ENCODE peak calls at places on chromosomes 2 and 18, in four cellular contexts. F is WTC11, M is HepG2, U is K562. Z is an unnamed sample.

GRCh38 chr2:118510807-118511206 is 336.6 kb downstream of the EN1 start:
- DNase-seq in F (no peak), M (no peak), U (no peak), Z (no peak)

GRCh38 chr18:57543560-57543959 is 42.9 kb downstream of the FECH start:
- DNase-seq in U (no peak), F (no peak), M (no peak), Z (no peak)

GRCh38 chr2:152354069-152354755 is 19.2 kb downstream of the FMNL2 start:
- DNase-seq in U (no peak), F (no peak), M (no peak), Z (no peak)

GRCh38 chr2:223936862-223937326 is 8.2 kb downstream of the WDFY1 start:
- DNase-seq in F (no peak), U (no peak), M (no peak), Z (no peak)

GRCh38 chr18:46437019-46437418 is 220.0 kb downstream of the LOXHD1 start:
- DNase-seq in U (no peak), F (no peak), M (no peak), Z (no peak)

GRCh38 chr2:29323961-29324360 is 208.7 kb downstream of the CLIP4 start:
- DNase-seq in F (no peak), U (no peak), M (no peak), Z (no peak)

GRCh38 chr2:29495536-29495935 is 380.3 kb downstream of the CLIP4 start:
- DNase-seq in U (no peak), F (no peak), M (no peak), Z (no peak)

GRCh38 chr2:160491922-160492371 is 1.7 kb downstream of the RBMS1 start:
- DNase-seq in F (no peak), U (no peak), M (peak), Z (no peak)

GRCh38 chr2:189024861-189025618 is 50.9 kb downstream of the COL3A1 start:
- DNase-seq in U (peak), M (peak), F (peak), Z (no peak)

GRCh38 chr2:27408601-27409320 is 630 bp downstream of the PPM1G start:
- DNase-seq in U (peak), F (no peak), M (no peak), Z (no peak)

GRCh38 chr2:3584608-3585007 is 9.5 kb downstream of the RPS7 start:
- DNase-seq in F (no peak), M (no peak), U (no peak), Z (no peak)

GRCh38 chr2:30653847-30654246 is 153.4 kb downstream of the CAPN13 start:
- DNase-seq in U (no peak), F (no peak), M (no peak), Z (no peak)

GRCh38 chr2:241010531-241011295 is 12.3 kb downstream of the SNED1 start:
- DNase-seq in F (no peak), U (no peak), M (no peak), Z (no peak)
- TF ChIP-seq ETV6 in F (no peak), U (no peak), M (no peak), Z (no peak)

DNA sequence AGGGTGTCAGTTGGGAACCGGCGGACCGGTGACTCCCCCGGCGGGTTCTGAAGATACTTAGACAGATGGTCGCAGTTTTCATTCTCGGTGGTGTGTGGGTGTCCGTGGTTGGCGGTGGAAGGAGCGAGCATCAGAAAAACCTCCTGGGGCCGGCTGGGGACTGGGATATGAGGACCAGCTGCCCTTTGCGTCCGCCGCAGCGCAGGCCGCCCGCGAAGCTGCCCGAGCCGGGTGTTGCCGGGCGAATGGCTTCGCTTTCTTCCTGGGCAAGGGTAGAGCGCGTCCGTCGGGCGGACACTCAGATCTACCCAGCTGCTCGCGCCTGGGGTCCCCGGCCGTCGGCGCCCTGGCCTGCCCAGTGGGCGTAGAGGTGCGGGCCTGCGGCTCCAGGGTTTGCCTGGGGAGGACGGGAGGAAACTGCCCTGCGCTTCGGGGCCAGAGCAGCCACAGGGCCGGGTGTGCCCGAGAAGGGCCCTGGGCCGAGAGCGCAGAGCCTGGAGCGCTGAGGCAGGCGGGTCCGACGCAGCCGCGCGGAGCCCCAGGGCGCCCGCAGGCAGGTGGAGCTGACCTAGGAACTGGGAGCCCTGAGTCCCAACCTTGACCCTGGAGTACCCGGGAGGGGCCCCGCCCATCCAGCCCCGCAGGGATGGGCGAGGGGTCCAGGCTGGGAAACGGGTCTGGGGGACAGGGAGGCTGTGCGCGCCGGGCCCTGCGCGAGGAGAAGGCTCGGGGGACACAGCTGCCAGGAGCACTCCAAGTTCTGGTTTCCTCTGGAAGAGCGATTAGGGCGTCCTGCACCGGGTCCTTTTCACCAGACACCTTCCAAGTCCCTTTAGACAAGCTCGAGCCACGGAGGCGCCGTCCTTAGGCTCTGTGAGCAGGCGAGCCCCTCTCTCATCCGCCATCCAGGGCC is 1.3 kb downstream of the TWIST2 start:
- DNase-seq in M (no peak), F (peak), U (no peak), Z (no peak)
- TF ChIP-seq USF2 in M (no peak), F (no peak), U (no peak), Z (no peak)

GRCh38 chr18:48803951-48804855 is 146.6 kb downstream of the SMAD7 start:
- DNase-seq in F (peak), U (no peak), M (no peak), Z (no peak)

GRCh38 chr18:48800877-48801727 is 149.7 kb downstream of the SMAD7 start:
- DNase-seq in U (no peak), F (peak), M (no peak), Z (peak)

GRCh38 chr18:48801728-48802542 is 148.8 kb downstream of the SMAD7 start:
- DNase-seq in M (no peak), U (no peak), F (peak), Z (no peak)

GRCh38 chr18:48803518-48803917 is 147.2 kb downstream of the SMAD7 start:
- DNase-seq in F (peak), U (no peak), M (no peak), Z (no peak)

DNA sequence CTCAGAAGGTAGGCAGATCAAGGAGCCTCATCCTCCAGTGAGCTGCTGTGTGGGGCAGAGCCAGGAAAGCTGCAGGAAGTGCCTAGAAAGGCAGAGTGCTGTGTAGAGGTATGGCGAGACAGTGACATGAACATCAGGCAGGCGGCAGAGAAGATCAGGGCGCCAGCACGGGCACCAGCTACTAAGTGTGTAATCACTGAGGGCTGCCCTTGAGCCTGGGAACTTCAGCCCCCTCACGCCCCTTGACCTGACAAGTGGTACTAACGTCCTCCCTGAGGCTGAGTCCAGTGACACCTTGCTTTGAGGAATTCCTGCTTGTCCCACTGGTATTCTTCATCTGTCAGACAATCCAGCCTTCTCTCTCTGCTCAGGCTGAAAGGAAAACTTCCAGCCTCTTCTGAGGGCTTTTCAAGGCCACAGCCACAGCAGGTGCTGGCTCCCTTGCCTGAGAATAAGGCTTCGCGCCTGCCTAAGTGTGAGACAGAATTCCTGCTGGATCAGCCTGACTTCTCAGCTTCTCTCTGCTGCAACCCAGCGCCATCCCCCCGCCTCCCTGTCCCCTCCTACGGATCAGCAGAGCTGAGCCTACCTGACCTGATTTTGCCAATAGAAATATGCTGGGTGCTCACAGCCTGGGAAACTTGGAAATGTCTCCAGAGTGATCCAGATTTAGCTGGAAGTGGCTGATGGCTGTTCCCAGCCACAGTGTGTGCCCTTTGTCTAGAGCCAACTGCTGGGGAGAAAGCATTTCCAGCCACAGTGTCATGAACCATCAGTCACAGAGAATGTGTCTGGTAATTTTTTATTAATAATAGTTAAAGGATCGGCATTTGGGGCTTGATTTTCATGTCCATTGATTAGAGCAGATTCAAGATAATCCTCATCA is 148.0 kb downstream of the SMAD7 start:
- DNase-seq in F (peak), U (no peak), M (no peak), Z (no peak)
- TF ChIP-seq ETV6 in F (no peak), U (no peak), M (no peak), Z (no peak)

DNA sequence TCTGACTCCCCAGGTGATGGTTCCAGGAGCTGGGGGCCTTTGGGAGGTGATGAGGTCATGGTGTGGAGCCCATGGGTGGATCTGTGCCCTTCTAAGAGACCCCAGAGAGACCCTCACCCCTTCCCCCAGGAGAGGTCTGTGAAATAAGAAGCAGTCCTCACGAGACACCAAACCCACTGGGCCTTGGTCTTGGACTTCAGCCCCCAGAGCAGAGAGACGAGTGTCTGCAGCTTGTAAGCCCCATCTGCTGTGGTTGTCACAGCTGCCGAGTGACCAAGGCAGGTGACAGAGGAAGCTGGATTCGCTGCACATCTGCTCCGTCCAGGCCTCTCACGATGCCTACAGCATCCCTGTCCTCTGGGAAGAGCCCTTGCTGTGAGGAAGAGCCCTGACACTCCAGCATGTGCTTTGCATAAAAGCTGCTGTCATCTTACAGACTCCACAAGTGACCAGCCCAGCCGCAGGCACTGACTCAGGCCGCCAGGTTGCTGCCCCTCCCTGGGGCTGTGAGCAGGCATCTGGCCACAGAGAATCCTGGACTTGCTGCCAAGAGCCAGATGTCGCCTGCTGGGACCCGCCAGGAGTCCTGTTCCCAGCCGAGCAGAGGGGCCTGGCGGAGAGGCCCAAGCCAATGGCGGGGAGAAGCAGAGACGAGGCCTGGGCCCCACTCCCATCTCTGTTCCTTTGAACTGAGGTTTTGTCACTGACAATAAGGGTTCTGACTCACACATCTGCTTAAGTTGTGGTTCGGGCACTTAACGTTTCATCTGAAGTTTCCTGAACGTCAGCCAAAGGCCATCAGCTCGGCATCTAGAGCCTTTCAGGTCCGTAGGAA is 150.7 kb downstream of the PXDN start:
- DNase-seq in M (no peak), U (no peak), F (no peak), Z (no peak)
- TF ChIP-seq USF2 in M (no peak), U (no peak), F (no peak), Z (no peak)

DNA sequence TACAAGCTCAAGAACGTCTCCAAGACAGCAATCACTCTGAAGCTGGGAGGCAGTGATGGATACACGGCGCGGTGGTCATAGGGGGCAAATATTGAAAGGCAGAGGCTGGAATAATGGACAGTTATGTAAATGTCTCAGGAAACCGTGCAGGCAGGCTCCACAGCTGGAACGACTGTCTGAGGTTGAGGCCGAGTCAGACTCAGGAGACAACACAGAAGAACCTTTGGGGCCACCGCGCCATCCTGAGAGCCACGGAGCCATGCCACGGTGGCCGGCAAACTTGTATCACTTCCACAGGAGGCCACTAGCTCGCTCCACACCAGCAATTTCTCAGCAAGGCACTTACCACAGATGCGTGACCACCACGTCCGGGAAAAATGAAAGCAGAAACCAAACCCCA is 156.7 kb upstream of the SALL3 start:
- DNase-seq in F (no peak), U (no peak), M (no peak), Z (no peak)
- TF ChIP-seq ETV6 in F (no peak), U (no peak), M (no peak), Z (no peak)

GRCh38 chr2:127829845-127830246 is 18.9 kb upstream of the WDR33 start:
- DNase-seq in U (no peak), F (peak), M (no peak), Z (peak)
- TF ChIP-seq USF2 in U (no peak), F (no peak), M (no peak), Z (no peak)

DNA sequence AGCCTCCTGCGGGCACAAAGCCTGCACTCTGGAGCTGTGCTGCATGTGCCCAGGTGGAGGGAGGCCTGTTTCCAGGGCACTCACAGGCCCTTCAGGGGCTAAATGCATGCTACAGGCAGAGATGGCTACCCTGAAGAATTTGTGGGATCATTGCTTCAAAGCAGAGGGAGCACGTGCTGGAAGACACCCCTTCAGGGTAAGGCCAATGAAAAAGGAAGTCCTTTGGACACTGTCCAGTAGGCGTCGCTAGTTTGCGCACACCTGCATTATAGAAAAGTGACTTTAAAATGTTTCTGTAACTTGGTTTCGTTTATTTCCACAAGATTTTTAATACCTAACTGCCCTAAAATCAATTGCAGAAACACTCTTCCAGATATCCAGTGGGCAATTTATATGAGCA is 325.3 kb downstream of the ZNF516 start:
- DNase-seq in U (peak), F (no peak), M (no peak), Z (no peak)
- TF ChIP-seq ETV6 in U (no peak), F (no peak), M (no peak), Z (no peak)

GRCh38 chr2:217975626-217976025 is 27.2 kb downstream of the TNS1 start:
- DNase-seq in F (no peak), M (no peak), U (no peak), Z (no peak)
- TF ChIP-seq USF2 in F (no peak), M (no peak), U (no peak), Z (no peak)

DNA sequence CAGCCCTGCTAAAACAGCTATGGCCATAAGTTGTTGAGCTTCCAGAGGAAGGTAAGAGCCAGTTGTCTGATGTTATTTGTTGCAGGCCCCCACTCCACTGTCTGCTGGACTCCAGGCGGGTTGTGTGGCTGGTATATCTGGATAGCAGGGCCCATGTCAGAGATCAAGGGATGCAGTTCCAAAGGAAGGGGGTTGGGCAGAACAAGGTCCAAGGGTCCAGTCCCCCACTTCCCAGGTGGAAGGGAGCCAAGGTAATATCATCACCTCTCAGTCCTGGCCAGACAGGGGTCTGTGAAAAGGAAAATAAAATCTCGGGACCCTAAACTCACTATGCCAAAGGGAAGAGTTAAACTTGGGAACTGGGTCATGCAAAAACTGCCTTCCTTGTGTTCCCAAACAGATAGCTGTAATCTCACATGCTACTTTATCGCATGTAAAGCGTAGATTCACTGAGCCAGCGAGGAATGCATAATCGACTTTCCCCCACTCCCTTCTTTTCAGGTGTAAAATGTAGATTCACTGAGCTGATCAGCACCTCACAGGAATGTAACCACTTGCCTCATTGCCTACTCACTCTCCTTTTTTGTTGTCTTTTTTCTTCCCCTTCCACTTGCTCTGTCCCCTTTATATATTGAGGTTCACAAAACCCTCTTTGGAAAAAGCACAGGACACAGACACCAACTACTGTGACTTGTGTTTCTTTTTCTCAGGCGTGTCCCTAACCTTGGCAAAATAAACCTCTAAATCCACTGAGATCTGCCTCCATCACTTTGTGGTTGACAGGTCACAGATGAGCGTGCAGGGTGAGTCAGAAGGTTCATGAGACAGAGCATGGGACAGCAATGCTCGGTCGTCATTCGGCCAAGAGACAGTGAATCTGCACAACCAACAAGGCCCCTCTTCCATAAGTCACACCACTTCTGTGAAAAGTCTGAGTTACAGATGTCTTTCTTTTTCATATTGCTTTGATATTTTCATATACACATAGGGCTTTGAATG is 255.3 kb upstream of the SIX2 start:
- DNase-seq in M (no peak), U (no peak), F (no peak), Z (no peak)
- TF ChIP-seq ETV6 in M (no peak), U (no peak), F (no peak), Z (no peak)